ENCODE peak calls at places on chromosomes 1 and 21, in eight cellular contexts. Y is fibroblast of mammary gland, O is uterus, A is ascending aorta, T is right atrium auricular region, C is AG09319, E is progenitor cell of endocrine pancreas, Q is Caco-2. S is an unnamed sample.

GRCh38 chr1:228164561-228165371 is 838 bp upstream of the IBA57 start:
- DNase-seq in Y (no peak), C (no peak), Q (no peak), O (no peak), A (no peak), T (no peak), E (no peak), S (no peak)

GRCh38 chr1:162822391-162823200 is 32.1 kb downstream of the HSD17B7 start:
- DNase-seq in C (no peak), O (no peak), T (no peak), Q (peak), Y (peak), A (no peak), E (peak), S (no peak)

GRCh38 chr1:30485072-30485471 is 238.3 kb downstream of the MATN1 start:
- DNase-seq in A (no peak), Y (no peak), C (no peak), E (no peak), O (no peak), T (no peak), Q (no peak), S (no peak)

GRCh38 chr1:923131-923990 is at the start of gene SAMD11:
- DNase-seq in T (peak), C (peak), E (peak), O (peak), Q (peak), A (peak), Y (peak), S (peak)

GRCh38 chr21:43277481-43278351 is 108.9 kb downstream of the CRYAA start:
- DNase-seq in Q (no peak), Y (no peak), T (no peak), C (no peak), A (no peak), O (no peak), E (no peak), S (no peak)

GRCh38 chr1:228884615-228885566 is 149.6 kb downstream of the RHOU start:
- DNase-seq in E (no peak), C (no peak), T (no peak), O (no peak), Y (no peak), Q (no peak), A (no peak), S (no peak)

GRCh38 chr1:30765610-30766434 is 8.2 kb upstream of the LAPTM5 start:
- DNase-seq in A (no peak), T (no peak), E (no peak), O (no peak), C (no peak), Q (no peak), Y (no peak), S (no peak)

GRCh38 chr1:12601690-12602632 is 16.0 kb downstream of the DHRS3 start:
- DNase-seq in A (peak), O (no peak), Y (peak), Q (no peak), C (peak), T (no peak), E (no peak), S (peak)

GRCh38 chr1:87515781-87516180 is 187.1 kb downstream of the LMO4 start:
- DNase-seq in E (no peak), T (no peak), Y (no peak), O (no peak), Q (no peak), A (no peak), C (no peak), S (no peak)

GRCh38 chr1:20278692-20279130 is 12.0 kb upstream of the VWA5B1 start:
- DNase-seq in A (no peak), Q (no peak), Y (peak), C (no peak), T (no peak), O (no peak), E (no peak), S (no peak)

GRCh38 chr1:229102741-229103480 is 168.0 kb upstream of the RAB4A start:
- DNase-seq in Y (peak), A (no peak), E (no peak), O (no peak), C (no peak), Q (no peak), T (peak), S (no peak)

GRCh38 chr1:19353596-19353995 is 41.5 kb downstream of the SLC66A1 start:
- DNase-seq in T (no peak), O (no peak), Q (no peak), C (no peak), E (no peak), Y (no peak), A (no peak), S (no peak)

GRCh38 chr1:56803561-56804156 is 15.5 kb downstream of the FYB2 start:
- DNase-seq in T (no peak), C (no peak), O (no peak), Y (peak), A (no peak), Q (peak), E (no peak), S (no peak)

GRCh38 chr1:63710776-63711175 is 63.0 kb upstream of the ROR1 start:
- DNase-seq in C (no peak), Q (peak), T (no peak), O (no peak), E (no peak), A (no peak), Y (no peak), S (no peak)

GRCh38 chr1:232123775-232124659 is 497.4 kb downstream of the DISC1 start:
- DNase-seq in T (no peak), Y (peak), E (no peak), Q (no peak), O (no peak), C (no peak), A (no peak), S (no peak)

GRCh38 chr21:44773291-44773932 is 28.2 kb downstream of the UBE2G2 start:
- DNase-seq in Q (peak), Y (no peak), A (no peak), C (no peak), E (no peak), T (no peak), O (no peak), S (no peak)

GRCh38 chr1:176391621-176392020 is 71.4 kb upstream of the PAPPA2 start:
- DNase-seq in Q (no peak), O (no peak), C (no peak), Y (no peak), A (no peak), E (no peak), T (no peak), S (no peak)

GRCh38 chr1:110336300-110337039 is 2.7 kb upstream of the RBM15 start:
- DNase-seq in A (no peak), Y (no peak), Q (peak), C (no peak), T (no peak), O (no peak), E (no peak), S (peak)

GRCh38 chr1:10424034-10424433 is 6.2 kb upstream of the CENPS start:
- DNase-seq in Q (no peak), C (no peak), O (no peak), E (no peak), Y (peak), A (no peak), T (no peak), S (no peak)

GRCh38 chr1:11441211-11441952 is 37.6 kb upstream of the DISP3 start:
- DNase-seq in A (no peak), Y (no peak), E (no peak), C (no peak), O (no peak), Q (no peak), T (no peak), S (no peak)

GRCh38 chr1:228059536-228060457 is 22.7 kb upstream of the ARF1 start:
- DNase-seq in T (no peak), E (peak), Q (peak), Y (peak), O (no peak), A (no peak), C (no peak), S (no peak)

GRCh38 chr1:111515291-111516007 is 12.0 kb upstream of the ADORA3 start:
- DNase-seq in Y (peak), O (peak), T (peak), A (peak), Q (no peak), C (no peak), E (no peak), S (no peak)

GRCh38 chr1:18352640-18353245 is 128.0 kb upstream of the KLHDC7A start:
- DNase-seq in E (no peak), A (no peak), O (no peak), Q (no peak), Y (no peak), T (no peak), C (no peak), S (no peak)

GRCh38 chr1:44084998-44085675 is 33.5 kb upstream of the KLF17 start:
- DNase-seq in E (no peak), O (no peak), Q (no peak), Y (peak), T (no peak), A (no peak), C (peak), S (peak)

GRCh38 chr1:70899735-70900134 is 147.9 kb downstream of the PTGER3 start:
- DNase-seq in Q (no peak), C (no peak), Y (no peak), O (no peak), T (no peak), A (no peak), E (no peak), S (no peak)

GRCh38 chr1:231315887-231316286 is 21.8 kb downstream of the EXOC8 start:
- DNase-seq in Q (peak), C (no peak), E (no peak), O (no peak), Y (peak), A (no peak), T (peak), S (no peak)

DNA sequence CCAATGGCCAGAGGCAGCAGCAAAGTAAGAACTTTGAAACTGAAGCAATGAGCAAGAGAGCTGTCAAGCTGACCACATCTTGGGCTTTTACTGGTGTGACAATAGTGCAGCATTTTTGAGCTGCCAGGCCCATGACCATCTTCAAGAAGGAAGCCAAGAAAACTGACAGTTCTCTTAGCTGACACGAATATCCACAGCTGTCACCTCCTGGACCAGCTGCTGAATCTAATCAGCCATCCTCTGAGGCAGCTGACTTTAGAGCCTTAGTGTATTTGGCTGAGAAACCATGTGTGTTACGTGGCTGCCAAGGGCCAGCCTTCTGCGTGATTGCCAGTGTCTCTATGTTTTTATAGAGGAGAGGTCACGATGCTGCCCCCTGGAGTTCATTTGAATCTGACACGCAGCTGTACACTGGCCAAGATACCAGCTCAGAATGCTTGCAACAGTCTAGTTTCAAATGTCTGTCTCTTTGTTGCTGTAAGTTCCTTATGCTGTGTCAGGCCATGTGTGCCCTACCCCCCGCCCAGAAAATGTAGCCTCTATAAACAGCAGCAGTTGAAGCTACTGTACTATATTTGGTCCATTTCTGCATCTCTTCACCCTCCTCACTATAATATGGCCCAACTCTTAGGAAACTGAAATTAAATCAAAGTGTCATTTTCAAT is 39.7 kb downstream of the PALMD start:
- DNase-seq in T (peak), C (peak), Q (peak), O (peak), A (no peak), Y (peak), E (peak), S (peak)
- TF ChIP-seq CTCF in T (peak), C (peak), Q (peak), O (peak), A (no peak), Y (peak), E (peak), S (peak)

DNA sequence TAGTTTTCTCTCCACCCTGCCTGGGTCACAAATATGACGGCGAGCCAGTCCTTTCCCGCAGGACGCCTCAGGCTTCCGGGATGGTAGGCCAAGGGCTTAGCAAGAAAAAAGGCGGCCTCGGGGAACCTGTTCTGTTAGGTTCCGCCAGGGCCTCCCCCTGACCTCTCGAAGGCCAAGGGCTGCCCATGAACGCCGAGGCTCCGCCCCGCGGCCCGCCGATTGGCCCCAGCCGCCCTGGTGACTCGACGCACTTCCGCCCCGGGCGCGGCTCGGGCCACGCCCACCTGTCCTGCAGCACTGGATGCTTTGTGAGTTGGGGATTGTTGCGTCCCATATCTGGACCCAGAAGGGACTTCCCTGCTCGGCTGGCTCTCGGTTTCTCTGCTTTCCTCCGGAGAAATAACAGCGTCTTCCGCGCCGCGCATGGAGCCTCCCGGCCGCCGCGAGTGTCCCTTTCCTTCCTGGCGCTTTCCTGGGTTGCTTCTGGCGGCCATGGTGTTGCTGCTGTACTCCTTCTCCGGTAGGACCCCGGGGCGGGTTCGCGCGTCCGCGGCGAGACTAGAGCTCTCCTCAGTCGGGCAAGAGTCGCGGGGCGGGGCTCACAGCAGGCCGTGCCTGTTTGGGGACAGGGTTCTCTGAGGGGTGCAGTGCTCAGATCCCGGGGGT is at the start of gene CD46:
- DNase-seq in C (peak), Q (peak), Y (peak), A (peak), E (peak), O (peak), T (peak), S (peak)
- TF ChIP-seq CTCF in C (no peak), Q (no peak), Y (no peak), A (no peak), E (no peak), O (no peak), T (no peak), S (no peak)

GRCh38 chr1:27724961-27725373 is 794 bp upstream of the FAM76A start:
- DNase-seq in Q (peak), A (no peak), Y (no peak), C (no peak), O (no peak), E (no peak), T (peak), S (no peak)

GRCh38 chr1:27713869-27714513 is 11.8 kb upstream of the FAM76A start:
- DNase-seq in T (no peak), A (no peak), Y (no peak), Q (no peak), C (no peak), E (no peak), O (no peak), S (no peak)

GRCh38 chr1:27716262-27716895 is 9.4 kb upstream of the FAM76A start:
- DNase-seq in A (no peak), T (no peak), C (no peak), Y (no peak), E (no peak), O (no peak), Q (no peak), S (no peak)

DNA sequence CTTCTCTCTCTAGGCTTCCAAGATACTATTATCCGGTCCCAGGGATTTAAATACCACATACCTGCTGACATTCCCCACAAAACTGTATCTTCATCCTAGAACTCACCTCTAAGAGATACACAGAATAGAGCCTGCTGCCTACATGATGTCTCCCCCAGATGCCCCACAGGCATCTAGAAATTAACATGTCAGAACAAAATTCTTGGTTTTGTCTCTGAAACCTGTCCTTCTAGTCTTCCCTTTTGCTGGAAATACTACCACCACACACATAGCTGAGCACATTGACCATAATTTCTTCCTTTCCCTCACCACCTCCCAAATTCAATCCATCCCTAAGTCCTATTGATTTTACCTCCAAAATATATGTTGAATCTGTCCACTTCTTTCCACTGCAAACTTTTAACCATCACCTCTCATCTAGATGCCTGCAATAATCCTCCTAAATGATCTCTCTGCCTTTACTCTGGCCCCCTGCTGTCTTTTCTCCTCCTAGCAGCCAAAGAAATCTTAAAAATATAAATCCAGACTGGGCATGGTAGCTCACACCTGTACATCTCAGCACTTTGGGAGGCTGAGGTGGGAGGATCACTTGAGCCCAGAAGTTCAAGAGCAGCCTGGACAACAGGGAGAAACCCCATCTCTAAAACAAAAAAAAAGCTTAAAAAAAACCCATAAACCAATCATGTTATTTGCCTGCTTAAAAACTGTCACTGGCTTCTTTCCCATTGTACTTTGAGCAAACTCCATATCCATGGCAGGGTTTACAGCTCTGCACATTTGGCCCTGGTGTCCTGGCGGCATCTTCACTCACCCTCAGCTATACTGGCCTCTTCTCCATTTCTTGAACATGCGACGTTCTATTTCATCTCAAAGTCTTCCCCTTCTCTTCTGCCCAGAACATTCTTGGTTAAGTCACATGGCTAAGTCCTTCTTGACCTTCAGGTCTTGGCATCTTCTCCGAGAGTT is 6.2 kb upstream of the FAM76A start:
- DNase-seq in A (no peak), Q (no peak), E (no peak), C (no peak), T (no peak), O (no peak), Y (peak), S (no peak)
- TF ChIP-seq CTCF in A (no peak), Q (peak), E (peak), C (peak), T (no peak), O (no peak), Y (peak), S (peak)

GRCh38 chr1:58880592-58880991 is 96.7 kb upstream of the JUN start:
- DNase-seq in T (no peak), O (no peak), C (no peak), Q (no peak), Y (no peak), A (no peak), E (no peak), S (no peak)

GRCh38 chr1:58883037-58883887 is 99.4 kb upstream of the JUN start:
- DNase-seq in O (peak), C (peak), E (no peak), Y (peak), A (peak), T (peak), Q (no peak), S (peak)

GRCh38 chr1:58879464-58879863 is 95.6 kb upstream of the JUN start:
- DNase-seq in Q (no peak), T (no peak), O (no peak), C (no peak), A (no peak), Y (peak), E (no peak), S (no peak)

GRCh38 chr1:58882322-58882951 is 98.6 kb upstream of the JUN start:
- DNase-seq in Q (no peak), E (no peak), T (no peak), A (no peak), C (no peak), Y (no peak), O (no peak), S (no peak)

GRCh38 chr1:58881471-58881994 is 97.7 kb upstream of the JUN start:
- DNase-seq in Y (peak), C (peak), O (peak), E (no peak), T (peak), A (no peak), Q (peak), S (no peak)
- TF ChIP-seq CTCF in Y (no peak), C (no peak), O (no peak), E (no peak), T (no peak), A (no peak), Q (no peak), S (no peak)

GRCh38 chr1:31939484-31940329 is 1.5 kb upstream of the PTP4A2 start:
- DNase-seq in C (peak), A (no peak), Y (peak), E (peak), O (peak), Q (peak), T (no peak), S (peak)
- TF ChIP-seq CTCF in C (peak), A (peak), Y (peak), E (peak), O (peak), Q (peak), T (no peak), S (peak)

GRCh38 chr1:199546323-199546722 is 481.2 kb upstream of the NR5A2 start:
- DNase-seq in E (no peak), Q (no peak), C (no peak), Y (peak), O (no peak), A (no peak), T (no peak), S (no peak)

GRCh38 chr1:199549424-199549823 is 478.1 kb upstream of the NR5A2 start:
- DNase-seq in E (no peak), Y (no peak), C (no peak), A (no peak), O (no peak), T (no peak), Q (no peak), S (no peak)

GRCh38 chr1:199550384-199551067 is 477.0 kb upstream of the NR5A2 start:
- DNase-seq in T (no peak), E (no peak), C (no peak), O (no peak), A (no peak), Y (peak), Q (no peak), S (no peak)

GRCh38 chr1:199545780-199546179 is 481.7 kb upstream of the NR5A2 start:
- DNase-seq in O (no peak), Y (peak), E (no peak), C (no peak), T (no peak), Q (peak), A (no peak), S (no peak)
- TF ChIP-seq CTCF in O (no peak), Y (no peak), E (peak), C (peak), T (no peak), Q (peak), A (no peak), S (peak)

GRCh38 chr1:208997726-208998312 is 585.7 kb upstream of the CAMK1G start:
- DNase-seq in T (no peak), A (no peak), E (no peak), Q (no peak), O (no peak), C (no peak), Y (peak), S (no peak)
- TF ChIP-seq CTCF in T (no peak), A (no peak), E (peak), Q (peak), O (no peak), C (peak), Y (peak), S (peak)

GRCh38 chr1:119316870-119317416 is 51.6 kb upstream of the HAO2 start:
- DNase-seq in O (no peak), A (no peak), Y (no peak), T (no peak), Q (no peak), C (no peak), E (no peak), S (no peak)
- TF ChIP-seq CTCF in O (no peak), A (no peak), Y (peak), T (no peak), Q (no peak), C (peak), E (peak), S (peak)